ENCODE peak calls at places on chromosome 19, in five cellular contexts. One of them, this sample, is unnamed.

GRCh38 chr19:6476155-6476895 is 5.3 kb downstream of the DENND1C start:
- DNase-seq in tibial nerve: no peak
- DNase-seq in ovary: peak
- DNase-seq in transverse colon: peak
- DNase-seq in H1: peak
- DNase-seq in this sample: peak

GRCh38 chr19:31066385-31066784 is 282.9 kb downstream of the TSHZ3 start:
- DNase-seq in transverse colon: no peak
- DNase-seq in tibial nerve: peak
- DNase-seq in ovary: no peak
- DNase-seq in H1: no peak
- DNase-seq in this sample: no peak

GRCh38 chr19:42199440-42200115 is 17.9 kb downstream of the DEDD2 start:
- DNase-seq in tibial nerve: no peak
- DNase-seq in H1: no peak
- DNase-seq in transverse colon: peak
- DNase-seq in ovary: no peak
- DNase-seq in this sample: peak

GRCh38 chr19:10431943-10432735 is 11.8 kb downstream of the PDE4A start:
- DNase-seq in ovary: no peak
- DNase-seq in transverse colon: peak
- DNase-seq in tibial nerve: peak
- DNase-seq in H1: peak
- DNase-seq in this sample: peak

GRCh38 chr19:58474291-58474996 is 1.7 kb upstream of the ZNF446 start:
- DNase-seq in tibial nerve: no peak
- DNase-seq in H1: no peak
- DNase-seq in ovary: no peak
- DNase-seq in transverse colon: no peak
- DNase-seq in this sample: no peak

GRCh38 chr19:6694147-6694815 is 24.3 kb upstream of the TNFSF14 start:
- DNase-seq in tibial nerve: no peak
- DNase-seq in ovary: no peak
- DNase-seq in transverse colon: no peak
- DNase-seq in H1: no peak
- DNase-seq in this sample: no peak

GRCh38 chr19:42121666-42122069 is 10.6 kb downstream of the POU2F2 start:
- DNase-seq in ovary: no peak
- DNase-seq in transverse colon: peak
- DNase-seq in tibial nerve: peak
- DNase-seq in H1: no peak
- DNase-seq in this sample: peak

GRCh38 chr19:49065905-49066512 is 1.4 kb upstream of the NTF4 start:
- DNase-seq in ovary: no peak
- DNase-seq in transverse colon: no peak
- DNase-seq in tibial nerve: no peak
- DNase-seq in H1: no peak
- DNase-seq in this sample: no peak

GRCh38 chr19:19406878-19407639 is 1.6 kb downstream of the GATAD2A start:
- DNase-seq in transverse colon: peak
- DNase-seq in ovary: no peak
- DNase-seq in tibial nerve: no peak
- DNase-seq in H1: no peak
- DNase-seq in this sample: no peak

GRCh38 chr19:53057904-53058579 is 13.5 kb downstream of the ERVV-2 start:
- DNase-seq in tibial nerve: no peak
- DNase-seq in ovary: peak
- DNase-seq in H1: peak
- DNase-seq in transverse colon: no peak
- DNase-seq in this sample: peak

GRCh38 chr19:19459099-19459498 is 53.6 kb downstream of the GATAD2A start:
- DNase-seq in tibial nerve: no peak
- DNase-seq in ovary: no peak
- DNase-seq in transverse colon: no peak
- DNase-seq in H1: no peak
- DNase-seq in this sample: no peak

GRCh38 chr19:33416307-33417215 is 43.1 kb downstream of the CEBPG start:
- DNase-seq in tibial nerve: peak
- DNase-seq in transverse colon: peak
- DNase-seq in H1: peak
- DNase-seq in ovary: peak
- DNase-seq in this sample: no peak

GRCh38 chr19:40592170-40592569 is 9.0 kb upstream of the LTBP4 start:
- DNase-seq in H1: no peak
- DNase-seq in ovary: no peak
- DNase-seq in transverse colon: no peak
- DNase-seq in tibial nerve: no peak
- DNase-seq in this sample: no peak

GRCh38 chr19:10817291-10818038 is 18.5 kb downstream of the TMED1 start:
- DNase-seq in transverse colon: peak
- DNase-seq in H1: no peak
- DNase-seq in ovary: peak
- DNase-seq in tibial nerve: peak
- DNase-seq in this sample: peak

GRCh38 chr19:58001895-58002369 is 688 bp downstream of the ZNF606 start:
- DNase-seq in H1: no peak
- DNase-seq in ovary: no peak
- DNase-seq in tibial nerve: no peak
- DNase-seq in transverse colon: peak
- DNase-seq in this sample: no peak

GRCh38 chr19:8245869-8246835 is 37.0 kb downstream of the CERS4 start:
- DNase-seq in H1: no peak
- DNase-seq in tibial nerve: no peak
- DNase-seq in ovary: no peak
- DNase-seq in transverse colon: no peak
- DNase-seq in this sample: no peak

GRCh38 chr19:35861640-35862160 is 5.0 kb downstream of the KIRREL2 start:
- DNase-seq in H1: no peak
- DNase-seq in transverse colon: no peak
- DNase-seq in ovary: no peak
- DNase-seq in tibial nerve: no peak
- DNase-seq in this sample: no peak

GRCh38 chr19:13790354-13790753 is 4.9 kb upstream of the ZSWIM4 start:
- DNase-seq in transverse colon: no peak
- DNase-seq in ovary: no peak
- DNase-seq in tibial nerve: no peak
- DNase-seq in H1: no peak
- DNase-seq in this sample: peak

GRCh38 chr19:17448190-17448967 is at the start of gene TMEM221:
- DNase-seq in ovary: peak
- DNase-seq in tibial nerve: peak
- DNase-seq in H1: peak
- DNase-seq in transverse colon: peak
- DNase-seq in this sample: no peak

GRCh38 chr19:10363789-10364281 is 16.5 kb downstream of the TYK2 start:
- DNase-seq in H1: no peak
- DNase-seq in ovary: no peak
- DNase-seq in tibial nerve: no peak
- DNase-seq in transverse colon: no peak
- DNase-seq in this sample: no peak

GRCh38 chr19:35073516-35073915 is 32.0 kb downstream of the HPN start:
- DNase-seq in transverse colon: no peak
- DNase-seq in ovary: no peak
- DNase-seq in tibial nerve: no peak
- DNase-seq in H1: no peak
- DNase-seq in this sample: no peak

DNA sequence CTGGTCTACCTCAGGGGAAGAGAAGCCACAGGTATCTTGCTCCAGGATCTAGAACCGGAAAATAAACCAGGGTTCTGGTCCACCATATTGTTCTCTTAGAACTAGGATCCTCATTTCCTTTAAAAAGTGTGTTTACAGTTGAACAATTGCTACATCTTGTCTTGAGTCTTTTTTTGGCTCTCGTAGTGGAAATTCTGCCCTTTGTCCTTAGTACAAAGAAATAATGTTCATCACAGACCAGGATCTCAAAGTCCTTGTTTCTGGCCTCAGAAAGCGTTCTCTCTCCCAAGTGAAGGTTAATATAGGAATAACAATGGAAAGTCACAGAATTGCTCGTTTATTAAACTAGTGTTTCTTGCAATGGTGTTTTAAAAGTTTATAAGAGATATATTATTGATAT is 20.8 kb downstream of the KLF2 start:
- DNase-seq in ovary: no peak
- DNase-seq in tibial nerve: no peak
- DNase-seq in H1: no peak
- DNase-seq in transverse colon: no peak
- DNase-seq in this sample: no peak
- TF ChIP-seq EP300 in ovary: no peak
- TF ChIP-seq EP300 in tibial nerve: no peak
- TF ChIP-seq EP300 in H1: no peak
- TF ChIP-seq EP300 in transverse colon: no peak
- TF ChIP-seq EP300 in this sample: no peak

DNA sequence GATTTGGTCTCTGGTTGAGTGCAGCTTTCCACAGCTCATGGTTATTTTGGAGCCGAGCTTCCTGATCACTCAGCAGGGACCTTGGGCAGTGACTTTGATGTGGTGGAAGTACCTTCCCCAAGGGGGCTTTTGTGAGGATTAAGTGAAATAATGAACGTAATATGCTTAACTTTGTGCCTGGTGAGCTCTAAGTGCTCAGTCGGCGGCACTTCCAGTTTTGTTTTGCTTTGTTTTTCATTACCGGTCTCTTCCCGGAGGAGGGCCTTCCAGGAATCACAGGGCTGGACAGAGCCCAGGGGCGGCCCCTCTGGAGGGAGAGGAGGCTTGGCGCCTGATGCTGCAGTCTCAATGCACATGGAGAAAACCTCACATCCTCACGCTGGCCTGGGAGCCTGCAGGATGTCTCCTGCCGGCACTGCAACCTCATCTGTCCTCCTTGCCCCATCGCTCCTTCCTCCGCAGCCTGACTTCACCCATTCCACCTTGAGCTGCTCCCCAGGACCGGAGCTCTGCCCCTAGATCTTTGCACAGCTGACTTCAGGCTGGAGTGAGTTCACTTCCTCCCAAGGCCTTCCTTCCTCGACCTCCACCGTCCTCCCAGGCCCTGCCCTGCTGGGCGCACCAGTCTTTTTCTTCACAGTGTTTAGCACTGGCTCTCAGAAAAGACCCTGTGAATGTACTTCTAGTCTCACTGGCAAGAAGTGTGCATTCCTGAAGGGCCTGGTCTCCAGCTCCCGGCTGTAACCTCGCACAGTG is 1.6 kb downstream of the PLEKHF1 start:
- DNase-seq in H1: peak
- DNase-seq in tibial nerve: peak
- DNase-seq in transverse colon: peak
- DNase-seq in ovary: peak
- DNase-seq in this sample: no peak
- H3K27ac ChIP-seq in H1: no peak
- H3K27ac ChIP-seq in tibial nerve: peak
- H3K27ac ChIP-seq in transverse colon: peak
- H3K27ac ChIP-seq in ovary: peak
- H3K27ac ChIP-seq in this sample: peak

DNA sequence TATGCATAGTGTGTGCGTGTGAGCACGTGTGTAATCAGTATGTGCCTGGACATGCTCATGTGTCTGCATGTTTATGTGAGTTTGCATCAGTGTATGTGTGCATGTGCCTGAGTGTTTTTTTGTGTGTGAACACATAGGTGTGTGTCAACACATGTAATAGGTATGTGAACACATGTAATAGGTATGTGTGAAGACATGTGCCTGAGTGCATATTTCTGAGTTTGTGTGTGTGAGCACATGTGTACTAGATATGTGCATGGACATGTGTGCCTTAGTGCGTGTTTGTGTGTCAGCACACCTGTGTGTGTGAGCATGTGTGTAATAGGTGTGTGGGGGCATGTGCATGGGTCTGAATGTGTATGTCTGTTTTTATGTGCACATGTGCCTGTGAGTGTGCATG is 7.4 kb downstream of the SPPL2B start:
- DNase-seq in transverse colon: no peak
- DNase-seq in tibial nerve: no peak
- DNase-seq in H1: no peak
- DNase-seq in ovary: no peak
- DNase-seq in this sample: no peak
- TF ChIP-seq POLR2A in transverse colon: no peak
- TF ChIP-seq POLR2A in tibial nerve: no peak
- TF ChIP-seq POLR2A in H1: no peak
- TF ChIP-seq POLR2A in ovary: no peak
- TF ChIP-seq POLR2A in this sample: no peak

GRCh38 chr19:15266683-15267082 is 34.4 kb upstream of the EPHX3 start:
- DNase-seq in tibial nerve: no peak
- DNase-seq in transverse colon: no peak
- DNase-seq in H1: no peak
- DNase-seq in ovary: no peak
- DNase-seq in this sample: no peak

GRCh38 chr19:15265214-15265613 is 33.0 kb upstream of the EPHX3 start:
- DNase-seq in tibial nerve: no peak
- DNase-seq in transverse colon: no peak
- DNase-seq in ovary: no peak
- DNase-seq in H1: no peak
- DNase-seq in this sample: no peak

GRCh38 chr19:15264061-15264932 is 32.0 kb upstream of the EPHX3 start:
- DNase-seq in ovary: peak
- DNase-seq in transverse colon: peak
- DNase-seq in tibial nerve: peak
- DNase-seq in H1: peak
- DNase-seq in this sample: peak

GRCh38 chr19:15264933-15265206 is 32.6 kb upstream of the EPHX3 start:
- DNase-seq in tibial nerve: no peak
- DNase-seq in ovary: no peak
- DNase-seq in H1: no peak
- DNase-seq in transverse colon: no peak
- DNase-seq in this sample: no peak

GRCh38 chr19:15265849-15266248 is 33.6 kb upstream of the EPHX3 start:
- DNase-seq in tibial nerve: peak
- DNase-seq in ovary: peak
- DNase-seq in H1: no peak
- DNase-seq in transverse colon: peak
- DNase-seq in this sample: peak
- TF ChIP-seq EP300 in tibial nerve: peak
- TF ChIP-seq EP300 in ovary: peak
- TF ChIP-seq EP300 in H1: no peak
- TF ChIP-seq EP300 in transverse colon: peak
- TF ChIP-seq EP300 in this sample: peak

GRCh38 chr19:39031368-39032163 is 783 bp downstream of the FBXO27 start:
- DNase-seq in H1: peak
- DNase-seq in transverse colon: peak
- DNase-seq in tibial nerve: peak
- DNase-seq in ovary: peak
- DNase-seq in this sample: peak
- H3K27ac ChIP-seq in H1: no peak
- H3K27ac ChIP-seq in transverse colon: peak
- H3K27ac ChIP-seq in tibial nerve: peak
- H3K27ac ChIP-seq in ovary: peak
- H3K27ac ChIP-seq in this sample: peak

This sample was measured in upper lobe of left lung.